ENCODE peak calls at places on chromosomes 11 and 22, in five cellular contexts. W is astrocyte; L is mucosa of descending colon; U is GM12878; A is CD8-positive, alpha-beta memory T cell. K is an unnamed sample. For H3K9me3, the result is how much of the 10 kb centered on the place peaks cover.

GRCh38 chr11:3867209-3868071 is 12.0 kb downstream of the STIM1 start:
- DNase-seq in W (no peak), L (no peak), U (peak), A (no peak), K (no peak)

GRCh38 chr11:35953081-35953480 is 9.2 kb downstream of the LDLRAD3 start:
- DNase-seq in W (no peak), L (no peak), U (no peak), A (no peak), K (no peak)

GRCh38 chr11:60982184-60982583 is 10.7 kb downstream of the CD6 start:
- DNase-seq in W (no peak), L (no peak), U (no peak), A (no peak), K (no peak)

GRCh38 chr22:28955817-28956216 is 72.4 kb downstream of the ZNRF3 start:
- DNase-seq in W (peak), L (no peak), U (peak), A (peak), K (no peak)

GRCh38 chr11:1574256-1575242 is 2.5 kb upstream of the DUSP8 start:
- DNase-seq in W (no peak), L (peak), U (no peak), A (peak), K (peak)

GRCh38 chr11:28521075-28521474 is 412.9 kb downstream of the METTL15 start:
- DNase-seq in W (no peak), L (no peak), U (no peak), A (no peak), K (peak)

GRCh38 chr11:5831196-5831829 is 10.4 kb downstream of the OR52E6 start:
- DNase-seq in W (no peak), L (no peak), U (no peak), A (no peak), K (no peak)

GRCh38 chr11:109783842-109784241 is 309.4 kb upstream of the ZC3H12C start:
- DNase-seq in W (no peak), L (no peak), U (peak), A (no peak), K (no peak)

GRCh38 chr11:19577849-19578619 is 134.6 kb upstream of the NAV2 start:
- DNase-seq in W (peak), L (no peak), U (no peak), A (no peak), K (peak)

GRCh38 chr11:111730871-111731591 is 35.2 kb downstream of the PPP2R1B start:
- DNase-seq in W (peak), L (peak), U (no peak), A (no peak), K (peak)

GRCh38 chr11:90867416-90867815 is 644.6 kb upstream of the CHORDC1 start:
- DNase-seq in W (no peak), L (no peak), U (no peak), A (no peak), K (no peak)

GRCh38 chr11:58763120-58763490 is 31.4 kb upstream of the GLYAT start:
- DNase-seq in W (no peak), L (no peak), U (no peak), A (no peak), K (no peak)

GRCh38 chr11:35814026-35814425 is 129.8 kb upstream of the LDLRAD3 start:
- DNase-seq in W (peak), L (no peak), U (no peak), A (no peak), K (no peak)

GRCh38 chr11:109605006-109605405 is 183.0 kb downstream of the C11orf87 start:
- DNase-seq in W (no peak), L (no peak), U (no peak), A (no peak), K (peak)

GRCh38 chr11:34655335-34656008 is 34.6 kb downstream of the EHF start:
- DNase-seq in W (peak), L (no peak), U (no peak), A (no peak), K (peak)

GRCh38 chr11:106491751-106492150 is 414.3 kb downstream of the AASDHPPT start:
- DNase-seq in W (no peak), L (no peak), U (no peak), A (no peak), K (no peak)

DNA sequence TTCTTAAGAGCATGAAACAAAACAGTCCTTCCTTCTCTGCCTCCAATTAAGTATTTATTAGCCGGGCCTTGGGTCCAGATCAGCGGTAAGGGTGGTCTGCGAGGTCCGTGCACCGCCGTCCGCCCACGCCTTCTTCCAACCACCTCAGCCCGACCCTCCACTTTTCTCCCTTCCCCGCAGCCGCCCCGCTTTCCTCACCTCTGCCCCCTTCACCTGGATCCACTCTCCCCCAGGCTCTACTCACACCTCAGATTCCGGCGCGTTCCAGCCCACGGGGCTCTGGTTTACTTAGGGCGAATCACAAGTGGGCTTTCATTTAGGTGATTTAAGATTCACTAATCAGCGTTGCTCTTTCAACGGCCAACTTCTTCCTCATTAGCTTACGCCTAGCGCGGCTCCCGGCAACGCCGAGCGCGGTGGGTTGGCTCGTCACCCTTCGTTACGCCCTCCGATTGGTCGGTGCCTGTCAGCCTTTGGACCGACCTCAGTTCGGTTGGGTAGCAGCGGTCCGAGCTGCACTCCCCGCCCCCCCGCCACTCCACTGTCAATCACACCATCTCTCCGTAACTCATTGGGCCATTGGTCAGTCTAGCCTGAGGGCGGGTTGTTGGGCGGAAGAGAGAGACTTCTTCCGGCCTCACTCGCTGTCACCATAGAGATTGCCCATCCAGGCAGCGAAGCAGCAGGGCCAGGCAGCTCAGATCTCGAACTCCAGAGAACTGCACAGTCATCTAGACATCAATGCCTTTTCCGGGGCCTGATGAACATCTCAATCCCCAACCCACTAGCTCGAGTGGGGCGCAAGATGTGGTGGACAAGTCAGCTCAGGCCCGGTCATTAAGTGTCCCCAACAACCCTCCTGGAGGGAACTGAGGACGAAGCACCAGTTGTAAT is at the start of gene TMEM218:
- DNase-seq in W (peak), L (peak), U (peak), A (peak), K (peak)
- H3K9me3 ChIP-seq in W (under half), L (under half), U (under half), A (under half), K (under half)

GRCh38 chr22:46376096-46376495 is 40.6 kb downstream of the TRMU start:
- DNase-seq in W (peak), L (no peak), U (no peak), A (no peak), K (no peak)
- H3K9me3 ChIP-seq in W (under half), L (under half), U (under half), A (under half), K (under half)

GRCh38 chr22:48780597-48781277 is 1046.9 kb downstream of the BRD1 start:
- DNase-seq in W (no peak), L (no peak), U (no peak), A (no peak), K (no peak)
- H3K9me3 ChIP-seq in W (under half), L (under half), U (under half), A (under half), K (under half)

DNA sequence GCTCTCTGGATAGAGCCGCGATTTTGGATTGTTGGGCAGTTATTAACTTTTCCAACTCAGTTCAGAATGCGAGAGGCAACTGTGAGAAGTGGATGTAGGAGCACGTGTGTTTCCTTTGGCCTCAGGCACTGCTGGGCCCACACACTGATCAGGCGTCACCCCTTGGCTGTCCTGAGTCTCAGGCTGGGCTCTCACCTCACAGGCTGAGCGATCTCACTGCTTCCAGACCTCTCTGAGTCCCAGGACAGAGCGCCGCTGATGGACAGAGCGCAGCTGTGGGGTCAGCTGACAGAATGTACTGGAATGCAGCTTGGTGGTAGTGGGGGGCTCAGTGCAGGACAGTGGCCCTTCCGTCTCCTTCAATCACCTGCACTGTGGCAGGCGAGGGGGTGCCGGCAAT is 516.2 kb downstream of the TBC1D22A start:
- DNase-seq in W (no peak), L (no peak), U (no peak), A (no peak), K (no peak)
- H3K9me3 ChIP-seq in W (under half), L (under half), U (under half), A (under half), K (under half)

GRCh38 chr11:54930930-54931329 is 224.3 kb downstream of the OR4A5 start:
- DNase-seq in W (no peak), L (no peak), U (no peak), A (no peak), K (no peak)

DNA sequence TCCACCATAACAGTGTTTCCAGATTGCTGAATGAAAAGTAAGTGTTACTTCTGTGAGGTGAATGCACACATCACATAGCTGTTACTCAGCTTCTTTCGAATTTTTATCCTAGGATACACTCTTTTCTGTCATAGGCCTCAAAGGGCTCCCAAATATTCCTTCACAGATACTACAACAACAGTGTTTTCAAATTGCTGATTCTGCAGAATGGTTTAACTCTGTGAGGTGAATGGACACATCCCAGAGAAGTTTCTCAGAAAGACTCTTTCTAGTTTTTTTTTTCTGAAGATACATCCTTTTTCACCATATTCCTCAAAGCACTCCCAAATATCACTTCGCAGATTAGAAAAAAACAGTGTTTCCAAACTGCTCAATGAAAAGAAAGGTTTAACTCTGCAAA is 221.1 kb downstream of the OR4A5 start:
- DNase-seq in W (no peak), L (no peak), U (no peak), A (no peak), K (no peak)
- H3K9me3 ChIP-seq in W (under half), L (half or more), U (under half), A (under half), K (under half)

DNA sequence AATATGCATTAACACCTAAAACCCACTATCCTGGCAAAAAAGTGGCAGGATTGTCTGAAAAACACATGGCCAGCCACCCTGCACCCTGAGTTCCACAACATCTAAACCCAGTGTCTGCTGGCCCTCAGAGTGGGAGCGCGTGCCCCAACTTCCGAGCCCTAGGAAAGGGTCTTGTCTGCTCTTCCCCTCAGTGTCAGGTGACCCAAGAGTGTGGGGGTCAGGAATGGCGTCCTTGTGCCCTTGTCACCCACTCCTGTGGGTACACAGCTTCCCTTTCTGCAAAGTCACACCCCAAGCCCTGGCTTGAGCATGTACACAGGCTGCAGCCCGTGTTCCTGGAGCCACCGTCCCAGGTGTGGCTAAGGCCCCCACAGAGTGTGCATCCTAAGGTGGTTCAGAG is 67.6 kb downstream of the CDKN1C start:
- DNase-seq in W (no peak), L (no peak), U (no peak), A (no peak), K (no peak)
- H3K9me3 ChIP-seq in W (under half), L (under half), U (under half), A (under half), K (under half)

GRCh38 chr11:63922673-63923192 is 5.8 kb upstream of the RCOR2 start:
- DNase-seq in W (no peak), L (no peak), U (no peak), A (no peak), K (no peak)
- H3K9me3 ChIP-seq in W (under half), L (under half), U (under half), A (under half), K (under half)

GRCh38 chr22:47392054-47392347 is 629.6 kb downstream of the TBC1D22A start:
- DNase-seq in W (no peak), L (no peak), U (no peak), A (no peak), K (no peak)
- H3K9me3 ChIP-seq in W (under half), L (under half), U (under half), A (under half), K (under half)